ENCODE peak calls at places on chromosomes 1 and 21, in four cellular contexts. One of them, this sample, is unnamed.

GRCh38 chr1:176866011-176866410 is 298.5 kb downstream of the ASTN1 start:
- DNase-seq in nucleus accumbens: no peak
- DNase-seq in AG04450: no peak
- DNase-seq in adrenal gland: no peak
- DNase-seq in this sample: no peak

GRCh38 chr1:29426701-29427279 is 190.5 kb downstream of the PTPRU start:
- DNase-seq in nucleus accumbens: no peak
- DNase-seq in AG04450: no peak
- DNase-seq in adrenal gland: peak; percentile 80
- DNase-seq in this sample: no peak

GRCh38 chr1:54134301-54134700 is 18.5 kb downstream of the CDCP2 start:
- DNase-seq in nucleus accumbens: no peak
- DNase-seq in AG04450: no peak
- DNase-seq in adrenal gland: no peak
- DNase-seq in this sample: no peak

GRCh38 chr1:110875216-110875731 is 2.3 kb downstream of the CD53 start:
- DNase-seq in nucleus accumbens: no peak
- DNase-seq in AG04450: no peak
- DNase-seq in adrenal gland: no peak
- DNase-seq in this sample: no peak

GRCh38 chr1:117365350-117366280 is 1.6 kb upstream of the MAN1A2 start:
- DNase-seq in nucleus accumbens: no peak
- DNase-seq in AG04450: no peak
- DNase-seq in adrenal gland: no peak
- DNase-seq in this sample: no peak

GRCh38 chr1:4169991-4170390 is 269.9 kb upstream of the C1orf174 start:
- DNase-seq in nucleus accumbens: no peak
- DNase-seq in AG04450: no peak
- DNase-seq in adrenal gland: no peak
- DNase-seq in this sample: no peak

GRCh38 chr21:37452222-37452621 is 85.6 kb downstream of the DYRK1A start:
- DNase-seq in nucleus accumbens: no peak
- DNase-seq in AG04450: peak; percentile 84
- DNase-seq in adrenal gland: peak; percentile 66
- DNase-seq in this sample: no peak

GRCh38 chr1:117754061-117754969 is 148.5 kb downstream of the TENT5C start:
- DNase-seq in nucleus accumbens: peak; percentile 15
- DNase-seq in AG04450: peak; percentile 7
- DNase-seq in adrenal gland: peak; percentile 81
- DNase-seq in this sample: peak; percentile 48

GRCh38 chr1:25505706-25506385 is 37.6 kb upstream of the LDLRAP1 start:
- DNase-seq in nucleus accumbens: no peak
- DNase-seq in AG04450: no peak
- DNase-seq in adrenal gland: peak; percentile 42
- DNase-seq in this sample: no peak

GRCh38 chr21:16309250-16309971 is 579.6 kb downstream of the USP25 start:
- DNase-seq in nucleus accumbens: peak; percentile 39
- DNase-seq in AG04450: no peak
- DNase-seq in adrenal gland: no peak
- DNase-seq in this sample: no peak

GRCh38 chr1:16980473-16981268 is at the start of gene MFAP2:
- DNase-seq in nucleus accumbens: no peak
- DNase-seq in AG04450: no peak
- DNase-seq in adrenal gland: no peak
- DNase-seq in this sample: no peak

GRCh38 chr1:17545354-17545753 is 5.9 kb downstream of the ARHGEF10L start:
- DNase-seq in nucleus accumbens: no peak
- DNase-seq in AG04450: no peak
- DNase-seq in adrenal gland: no peak
- DNase-seq in this sample: no peak

GRCh38 chr1:40438391-40439015 is 11.8 kb upstream of the ZFP69B start:
- DNase-seq in nucleus accumbens: no peak
- DNase-seq in AG04450: no peak
- DNase-seq in adrenal gland: no peak
- DNase-seq in this sample: no peak

GRCh38 chr1:83626603-83627002 is 372.3 kb downstream of the TTLL7 start:
- DNase-seq in nucleus accumbens: no peak
- DNase-seq in AG04450: no peak
- DNase-seq in adrenal gland: no peak
- DNase-seq in this sample: no peak

GRCh38 chr1:225451840-225452515 is 24.1 kb upstream of the LBR start:
- DNase-seq in nucleus accumbens: no peak
- DNase-seq in AG04450: no peak
- DNase-seq in adrenal gland: no peak
- DNase-seq in this sample: no peak

GRCh38 chr1:181479137-181479745 is 4.1 kb upstream of the CACNA1E start:
- DNase-seq in nucleus accumbens: no peak
- DNase-seq in AG04450: peak; percentile 27
- DNase-seq in adrenal gland: peak; percentile 71
- DNase-seq in this sample: no peak

GRCh38 chr21:44712203-44713028 is 1.0 kb upstream of the TSPEAR start:
- DNase-seq in nucleus accumbens: no peak
- DNase-seq in AG04450: no peak
- DNase-seq in adrenal gland: no peak
- DNase-seq in this sample: no peak

GRCh38 chr1:151142411-151143056 is 3.9 kb downstream of the SEMA6C start:
- DNase-seq in nucleus accumbens: no peak
- DNase-seq in AG04450: no peak
- DNase-seq in adrenal gland: peak; percentile 15
- DNase-seq in this sample: no peak

GRCh38 chr1:117561551-117561950 is 44.3 kb upstream of the TENT5C start:
- DNase-seq in nucleus accumbens: no peak
- DNase-seq in AG04450: no peak
- DNase-seq in adrenal gland: no peak
- DNase-seq in this sample: no peak

GRCh38 chr1:186033744-186034345 is 299.7 kb downstream of the HMCN1 start:
- DNase-seq in nucleus accumbens: no peak
- DNase-seq in AG04450: no peak
- DNase-seq in adrenal gland: no peak
- DNase-seq in this sample: no peak

GRCh38 chr21:41825881-41826280 is 53.3 kb downstream of the PRDM15 start:
- DNase-seq in nucleus accumbens: no peak
- DNase-seq in AG04450: no peak
- DNase-seq in adrenal gland: no peak
- DNase-seq in this sample: no peak

GRCh38 chr1:112735752-112736151 is 20.6 kb upstream of the PPM1J start:
- DNase-seq in nucleus accumbens: no peak
- DNase-seq in AG04450: peak; percentile 53
- DNase-seq in adrenal gland: no peak
- DNase-seq in this sample: no peak

GRCh38 chr1:83808536-83808935 is 190.4 kb downstream of the TTLL7 start:
- DNase-seq in nucleus accumbens: no peak
- DNase-seq in AG04450: no peak
- DNase-seq in adrenal gland: no peak
- DNase-seq in this sample: no peak

GRCh38 chr1:61293197-61293596 is 210.8 kb downstream of the NFIA start:
- DNase-seq in nucleus accumbens: no peak
- DNase-seq in AG04450: no peak
- DNase-seq in adrenal gland: no peak
- DNase-seq in this sample: no peak

GRCh38 chr1:60427194-60427593 is 353.6 kb upstream of the C1orf87 start:
- DNase-seq in nucleus accumbens: no peak
- DNase-seq in AG04450: no peak
- DNase-seq in adrenal gland: no peak
- DNase-seq in this sample: no peak

GRCh38 chr1:169784102-169784501 is 10.6 kb downstream of the METTL18 start:
- DNase-seq in nucleus accumbens: no peak
- DNase-seq in AG04450: no peak
- DNase-seq in adrenal gland: no peak
- DNase-seq in this sample: no peak

GRCh38 chr1:178036090-178036489 is 57.8 kb upstream of the RASAL2 start:
- DNase-seq in nucleus accumbens: no peak
- DNase-seq in AG04450: no peak
- DNase-seq in adrenal gland: no peak
- DNase-seq in this sample: no peak

GRCh38 chr21:41796476-41797080 is 29.7 kb upstream of the RIPK4 start:
- DNase-seq in nucleus accumbens: no peak
- DNase-seq in AG04450: no peak
- DNase-seq in adrenal gland: no peak
- DNase-seq in this sample: no peak

GRCh38 chr1:221291113-221291512 is 411.9 kb downstream of the HLX start:
- DNase-seq in nucleus accumbens: no peak
- DNase-seq in AG04450: no peak
- DNase-seq in adrenal gland: no peak
- DNase-seq in this sample: no peak

GRCh38 chr1:75796376-75797272 is at the start of gene MSH4:
- DNase-seq in nucleus accumbens: no peak
- DNase-seq in AG04450: no peak
- DNase-seq in adrenal gland: no peak
- DNase-seq in this sample: no peak

GRCh38 chr1:7046314-7046713 is 261.1 kb downstream of the CAMTA1 start:
- DNase-seq in nucleus accumbens: no peak
- DNase-seq in AG04450: peak; percentile 30
- DNase-seq in adrenal gland: peak; percentile 75
- DNase-seq in this sample: no peak

GRCh38 chr1:23249785-23250184 is 32.5 kb upstream of the HTR1D start:
- DNase-seq in nucleus accumbens: no peak
- DNase-seq in AG04450: peak; percentile 45
- DNase-seq in adrenal gland: no peak
- DNase-seq in this sample: no peak

GRCh38 chr1:153422450-153423068 is 6.2 kb downstream of the S100A7A start:
- DNase-seq in nucleus accumbens: no peak
- DNase-seq in AG04450: peak; percentile 7
- DNase-seq in adrenal gland: peak; percentile 88
- DNase-seq in this sample: peak; percentile 25

GRCh38 chr1:65177457-65177856 is 29.5 kb downstream of the AK4 start:
- DNase-seq in nucleus accumbens: no peak
- DNase-seq in AG04450: no peak
- DNase-seq in adrenal gland: no peak
- DNase-seq in this sample: no peak

GRCh38 chr21:41709965-41710822 is 56.7 kb downstream of the RIPK4 start:
- DNase-seq in nucleus accumbens: no peak
- DNase-seq in AG04450: no peak
- DNase-seq in adrenal gland: no peak
- DNase-seq in this sample: no peak